ENCODE peak calls at places on chromosomes 3 and 15, in four cellular contexts. One of them, this sample, is unnamed.

GRCh38 chr3:195757371-195757770 is 36.6 kb downstream of the MUC20 start:
- DNase-seq in fibroblast of mammary gland: no peak
- DNase-seq in fibroblast of lung: no peak
- DNase-seq in fibroblast of villous mesenchyme: no peak
- DNase-seq in this sample: no peak

GRCh38 chr15:64092864-64093626 is 593 bp downstream of the CIAO2A start:
- DNase-seq in fibroblast of mammary gland: peak
- DNase-seq in fibroblast of lung: peak
- DNase-seq in fibroblast of villous mesenchyme: peak
- DNase-seq in this sample: peak

GRCh38 chr3:128173849-128174248 is 20.6 kb downstream of the EEFSEC start:
- DNase-seq in fibroblast of mammary gland: no peak
- DNase-seq in fibroblast of lung: no peak
- DNase-seq in fibroblast of villous mesenchyme: no peak
- DNase-seq in this sample: no peak

GRCh38 chr3:24166518-24166917 is 221.4 kb downstream of the NR1D2 start:
- DNase-seq in fibroblast of mammary gland: no peak
- DNase-seq in fibroblast of lung: no peak
- DNase-seq in fibroblast of villous mesenchyme: no peak
- DNase-seq in this sample: no peak

GRCh38 chr3:102123590-102124190 is 274.4 kb downstream of the NFKBIZ start:
- DNase-seq in fibroblast of mammary gland: peak
- DNase-seq in fibroblast of lung: peak
- DNase-seq in fibroblast of villous mesenchyme: no peak
- DNase-seq in this sample: peak

GRCh38 chr3:107846282-107846852 is 244.5 kb downstream of the CD47 start:
- DNase-seq in fibroblast of mammary gland: peak
- DNase-seq in fibroblast of lung: peak
- DNase-seq in fibroblast of villous mesenchyme: peak
- DNase-seq in this sample: peak

GRCh38 chr3:11642455-11643162 is 1.1 kb downstream of the VGLL4 start:
- DNase-seq in fibroblast of mammary gland: peak
- DNase-seq in fibroblast of lung: peak
- DNase-seq in fibroblast of villous mesenchyme: peak
- DNase-seq in this sample: peak

GRCh38 chr3:31219131-31219843 is 313.4 kb upstream of the STT3B start:
- DNase-seq in fibroblast of mammary gland: peak
- DNase-seq in fibroblast of lung: no peak
- DNase-seq in fibroblast of villous mesenchyme: peak
- DNase-seq in this sample: peak

GRCh38 chr3:57556459-57557087 is 499 bp downstream of the PDE12 start:
- DNase-seq in fibroblast of mammary gland: peak
- DNase-seq in fibroblast of lung: no peak
- DNase-seq in fibroblast of villous mesenchyme: peak
- DNase-seq in this sample: peak

GRCh38 chr3:131690800-131691199 is 188.0 kb upstream of the MRPL3 start:
- DNase-seq in fibroblast of mammary gland: no peak
- DNase-seq in fibroblast of lung: no peak
- DNase-seq in fibroblast of villous mesenchyme: no peak
- DNase-seq in this sample: no peak

GRCh38 chr15:59616390-59616789 is 4.8 kb downstream of the GCNT3 start:
- DNase-seq in fibroblast of mammary gland: no peak
- DNase-seq in fibroblast of lung: no peak
- DNase-seq in fibroblast of villous mesenchyme: no peak
- DNase-seq in this sample: no peak

GRCh38 chr3:129162729-129163579 is 2.1 kb upstream of the ISY1 start:
- DNase-seq in fibroblast of mammary gland: no peak
- DNase-seq in fibroblast of lung: peak
- DNase-seq in fibroblast of villous mesenchyme: peak
- DNase-seq in this sample: no peak

GRCh38 chr3:129314757-129315385 is 36.2 kb downstream of the HMCES start:
- DNase-seq in fibroblast of mammary gland: peak
- DNase-seq in fibroblast of lung: peak
- DNase-seq in fibroblast of villous mesenchyme: peak
- DNase-seq in this sample: peak

GRCh38 chr15:63107895-63108546 is 13.6 kb upstream of the LACTB start:
- DNase-seq in fibroblast of mammary gland: peak
- DNase-seq in fibroblast of lung: peak
- DNase-seq in fibroblast of villous mesenchyme: peak
- DNase-seq in this sample: peak

GRCh38 chr15:81292516-81293001 is 31.4 kb downstream of the STARD5 start:
- DNase-seq in fibroblast of mammary gland: no peak
- DNase-seq in fibroblast of lung: no peak
- DNase-seq in fibroblast of villous mesenchyme: no peak
- DNase-seq in this sample: no peak

GRCh38 chr3:197027896-197028710 is 1.5 kb downstream of the MELTF start:
- DNase-seq in fibroblast of mammary gland: no peak
- DNase-seq in fibroblast of lung: no peak
- DNase-seq in fibroblast of villous mesenchyme: no peak
- DNase-seq in this sample: no peak

GRCh38 chr3:99242271-99242670 is 340.8 kb upstream of the DCBLD2 start:
- DNase-seq in fibroblast of mammary gland: peak
- DNase-seq in fibroblast of lung: no peak
- DNase-seq in fibroblast of villous mesenchyme: peak
- DNase-seq in this sample: no peak

GRCh38 chr15:59154268-59154667 is 49.3 kb downstream of the CCNB2 start:
- DNase-seq in fibroblast of mammary gland: peak
- DNase-seq in fibroblast of lung: no peak
- DNase-seq in fibroblast of villous mesenchyme: no peak
- DNase-seq in this sample: no peak

GRCh38 chr15:49895337-49896223 is 223.5 kb downstream of the ATP8B4 start:
- DNase-seq in fibroblast of mammary gland: peak
- DNase-seq in fibroblast of lung: no peak
- DNase-seq in fibroblast of villous mesenchyme: peak
- DNase-seq in this sample: peak

GRCh38 chr3:57855281-57855680 is 99.2 kb downstream of the SLMAP start:
- DNase-seq in fibroblast of mammary gland: peak
- DNase-seq in fibroblast of lung: peak
- DNase-seq in fibroblast of villous mesenchyme: no peak
- DNase-seq in this sample: peak

GRCh38 chr3:134313839-134314587 is 60.2 kb downstream of the AMOTL2 start:
- DNase-seq in fibroblast of mammary gland: peak
- DNase-seq in fibroblast of lung: no peak
- DNase-seq in fibroblast of villous mesenchyme: no peak
- DNase-seq in this sample: no peak

GRCh38 chr3:8596706-8597514 is 47.7 kb downstream of the SSUH2 start:
- DNase-seq in fibroblast of mammary gland: no peak
- DNase-seq in fibroblast of lung: no peak
- DNase-seq in fibroblast of villous mesenchyme: no peak
- DNase-seq in this sample: no peak

GRCh38 chr15:33506781-33507180 is 196.0 kb downstream of the RYR3 start:
- DNase-seq in fibroblast of mammary gland: peak
- DNase-seq in fibroblast of lung: no peak
- DNase-seq in fibroblast of villous mesenchyme: peak
- DNase-seq in this sample: peak

GRCh38 chr3:184688251-184688851 is 23.5 kb downstream of the MAGEF1 start:
- DNase-seq in fibroblast of mammary gland: peak
- DNase-seq in fibroblast of lung: peak
- DNase-seq in fibroblast of villous mesenchyme: peak
- DNase-seq in this sample: peak

GRCh38 chr3:130787422-130788068 is 40.9 kb upstream of the PIK3R4 start:
- DNase-seq in fibroblast of mammary gland: no peak
- DNase-seq in fibroblast of lung: no peak
- DNase-seq in fibroblast of villous mesenchyme: no peak
- DNase-seq in this sample: no peak

GRCh38 chr3:196988241-196989029 is 19.8 kb upstream of the PIGZ start:
- DNase-seq in fibroblast of mammary gland: no peak
- DNase-seq in fibroblast of lung: no peak
- DNase-seq in fibroblast of villous mesenchyme: peak
- DNase-seq in this sample: peak

GRCh38 chr3:33883538-33884203 is 85.2 kb downstream of the PDCD6IP start:
- DNase-seq in fibroblast of mammary gland: peak
- DNase-seq in fibroblast of lung: peak
- DNase-seq in fibroblast of villous mesenchyme: peak
- DNase-seq in this sample: peak

GRCh38 chr15:53197426-53197839 is 407.3 kb upstream of the ONECUT1 start:
- DNase-seq in fibroblast of mammary gland: peak
- DNase-seq in fibroblast of lung: peak
- DNase-seq in fibroblast of villous mesenchyme: peak
- DNase-seq in this sample: peak
- H3K4me3 ChIP-seq in fibroblast of mammary gland: no peak
- H3K4me3 ChIP-seq in fibroblast of lung: no peak
- H3K4me3 ChIP-seq in fibroblast of villous mesenchyme: no peak
- H3K4me3 ChIP-seq in this sample: no peak

DNA sequence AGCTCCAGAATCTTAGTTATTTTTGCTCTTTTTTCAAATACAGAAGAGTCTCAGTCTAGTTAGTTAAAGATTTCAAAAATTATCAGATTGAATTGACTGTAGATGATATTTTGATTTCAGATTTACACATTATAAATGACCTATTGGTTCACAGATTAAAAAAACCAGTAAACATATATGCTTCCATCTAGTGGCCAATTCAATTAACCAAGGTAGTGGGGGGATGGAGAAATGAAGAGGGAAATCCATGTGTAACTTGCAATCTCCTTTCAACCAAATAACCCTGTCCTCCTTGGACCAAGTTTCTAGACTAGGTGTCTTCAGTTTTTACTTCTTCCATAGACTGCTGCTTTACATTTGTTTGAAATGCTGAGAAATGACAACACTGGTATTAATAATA is 789.8 kb downstream of the ROBO1 start:
- DNase-seq in fibroblast of mammary gland: peak
- DNase-seq in fibroblast of lung: peak
- DNase-seq in fibroblast of villous mesenchyme: peak
- DNase-seq in this sample: peak
- TF ChIP-seq CTCF in fibroblast of mammary gland: peak
- TF ChIP-seq CTCF in fibroblast of lung: peak
- TF ChIP-seq CTCF in fibroblast of villous mesenchyme: peak
- TF ChIP-seq CTCF in this sample: peak

GRCh38 chr3:169971522-169971921 is 4.9 kb downstream of the SEC62 start:
- DNase-seq in fibroblast of mammary gland: no peak
- DNase-seq in fibroblast of lung: no peak
- DNase-seq in fibroblast of villous mesenchyme: no peak
- DNase-seq in this sample: no peak
- H3K4me3 ChIP-seq in fibroblast of mammary gland: no peak
- H3K4me3 ChIP-seq in fibroblast of lung: no peak
- H3K4me3 ChIP-seq in fibroblast of villous mesenchyme: no peak
- H3K4me3 ChIP-seq in this sample: no peak

GRCh38 chr3:41323455-41323854 is 124.2 kb downstream of the CTNNB1 start:
- DNase-seq in fibroblast of mammary gland: no peak
- DNase-seq in fibroblast of lung: no peak
- DNase-seq in fibroblast of villous mesenchyme: no peak
- DNase-seq in this sample: peak
- TF ChIP-seq CTCF in fibroblast of mammary gland: no peak
- TF ChIP-seq CTCF in fibroblast of lung: no peak
- TF ChIP-seq CTCF in fibroblast of villous mesenchyme: no peak
- TF ChIP-seq CTCF in this sample: no peak

GRCh38 chr3:112560330-112560729 is 1.4 kb downstream of the ATG3 start:
- DNase-seq in fibroblast of mammary gland: no peak
- DNase-seq in fibroblast of lung: peak
- DNase-seq in fibroblast of villous mesenchyme: no peak
- DNase-seq in this sample: peak
- H3K4me3 ChIP-seq in fibroblast of mammary gland: peak
- H3K4me3 ChIP-seq in fibroblast of lung: peak
- H3K4me3 ChIP-seq in fibroblast of villous mesenchyme: peak
- H3K4me3 ChIP-seq in this sample: peak

GRCh38 chr3:10383850-10384248 is 62.9 kb upstream of the SEC13 start:
- DNase-seq in fibroblast of mammary gland: no peak
- DNase-seq in fibroblast of lung: no peak
- DNase-seq in fibroblast of villous mesenchyme: no peak
- DNase-seq in this sample: no peak
- TF ChIP-seq CTCF in fibroblast of mammary gland: no peak
- TF ChIP-seq CTCF in fibroblast of lung: no peak
- TF ChIP-seq CTCF in fibroblast of villous mesenchyme: no peak
- TF ChIP-seq CTCF in this sample: no peak

GRCh38 chr3:27632431-27633223 is 89.5 kb downstream of the EOMES start:
- DNase-seq in fibroblast of mammary gland: peak
- DNase-seq in fibroblast of lung: peak
- DNase-seq in fibroblast of villous mesenchyme: peak
- DNase-seq in this sample: peak

GRCh38 chr3:27629381-27629780 is 92.7 kb downstream of the EOMES start:
- DNase-seq in fibroblast of mammary gland: no peak
- DNase-seq in fibroblast of lung: no peak
- DNase-seq in fibroblast of villous mesenchyme: no peak
- DNase-seq in this sample: peak

GRCh38 chr3:27637346-27638000 is 84.7 kb downstream of the EOMES start:
- DNase-seq in fibroblast of mammary gland: no peak
- DNase-seq in fibroblast of lung: no peak
- DNase-seq in fibroblast of villous mesenchyme: no peak
- DNase-seq in this sample: no peak

GRCh38 chr3:27630892-27631291 is 91.2 kb downstream of the EOMES start:
- DNase-seq in fibroblast of mammary gland: peak
- DNase-seq in fibroblast of lung: peak
- DNase-seq in fibroblast of villous mesenchyme: peak
- DNase-seq in this sample: peak

DNA sequence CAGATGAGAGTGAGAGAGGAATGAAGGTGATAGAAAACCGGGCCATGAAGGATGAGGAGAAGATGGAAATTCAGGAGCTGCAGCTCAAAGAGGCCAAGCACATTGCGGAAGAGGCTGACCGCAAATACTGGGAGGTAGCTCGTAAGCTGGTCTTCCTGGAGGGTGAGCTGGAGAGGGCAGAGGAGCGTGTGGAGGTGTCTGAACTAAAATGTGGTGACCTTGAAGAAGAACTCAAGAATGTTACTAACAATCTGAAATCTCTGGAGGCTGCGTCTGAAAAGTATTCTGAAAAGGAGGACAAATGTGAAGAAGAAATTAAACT is 88.9 kb downstream of the EOMES start:
- DNase-seq in fibroblast of mammary gland: peak
- DNase-seq in fibroblast of lung: peak
- DNase-seq in fibroblast of villous mesenchyme: peak
- DNase-seq in this sample: no peak
- H3K4me3 ChIP-seq in fibroblast of mammary gland: peak
- H3K4me3 ChIP-seq in fibroblast of lung: peak
- H3K4me3 ChIP-seq in fibroblast of villous mesenchyme: peak
- H3K4me3 ChIP-seq in this sample: peak

This sample was measured in choroid plexus epithelial cell.